ENCODE peak calls at places on chromosomes 13 and 19, in five cellular contexts. H is H9, N is neuronal stem cell, K is trophoblast cell, O is mesenchymal stem cell. I is an unnamed sample.

GRCh38 chr19:1728816-1729567 is 24.3 kb upstream of the ONECUT3 start:
- DNase-seq in H (no peak), N (no peak), K (no peak), O (no peak), I (no peak)

GRCh38 chr13:40776681-40777165 is 5.7 kb upstream of the MRPS31 start:
- DNase-seq in H (no peak), N (no peak), K (peak; percentile 63), O (peak; percentile 87), I (no peak)

GRCh38 chr19:48489608-48490216 is 20.5 kb downstream of the CYTH2 start:
- DNase-seq in H (peak; percentile 92), N (no peak), K (peak; percentile 86), O (peak; percentile 65), I (peak; percentile 99)

GRCh38 chr13:28475916-28476725 is 18.8 kb downstream of the FLT1 start:
- DNase-seq in H (no peak), N (no peak), K (peak; percentile 80), O (peak; percentile 92), I (no peak)

GRCh38 chr13:114258589-114258988 is 22.8 kb upstream of the UPF3A start:
- DNase-seq in H (no peak), N (no peak), K (no peak), O (no peak), I (no peak)

GRCh38 chr19:41441321-41441945 is 1.5 kb upstream of the ERICH4 start:
- DNase-seq in H (no peak), N (no peak), K (no peak), O (no peak), I (no peak)

GRCh38 chr19:41999071-41999877 is 5.2 kb upstream of the ATP1A3 start:
- DNase-seq in H (peak; percentile 68), N (no peak), K (peak; percentile 3), O (no peak), I (no peak)

GRCh38 chr13:100235311-100235901 is 146.5 kb downstream of the PCCA start:
- DNase-seq in H (no peak), N (peak; percentile 20), K (peak; percentile 71), O (peak; percentile 52), I (no peak)

GRCh38 chr19:6070179-6071102 is 39.9 kb downstream of the RFX2 start:
- DNase-seq in H (no peak), N (no peak), K (no peak), O (no peak), I (no peak)

GRCh38 chr13:75279834-75280369 is 202.1 kb downstream of the TBC1D4 start:
- DNase-seq in H (no peak), N (no peak), K (no peak), O (no peak), I (no peak)

GRCh38 chr19:14147797-14148605 is 11.6 kb upstream of the ASF1B start:
- DNase-seq in H (peak; percentile 63), N (no peak), K (peak; percentile 53), O (peak; percentile 63), I (peak; percentile 73)

GRCh38 chr13:30829145-30829544 is 76.9 kb upstream of the MEDAG start:
- DNase-seq in H (no peak), N (no peak), K (peak; percentile 45), O (peak; percentile 78), I (no peak)

GRCh38 chr19:13883665-13884064 is 6.7 kb downstream of the NANOS3 start:
- DNase-seq in H (no peak), N (no peak), K (peak; percentile 17), O (no peak), I (no peak)

GRCh38 chr19:28509079-28509895 is 703.7 kb downstream of the UQCRFS1 start:
- DNase-seq in H (no peak), N (no peak), K (no peak), O (no peak), I (peak; percentile 20)

GRCh38 chr19:10780368-10780767 is 55.6 kb downstream of the TMED1 start:
- DNase-seq in H (no peak), N (no peak), K (peak; percentile 50), O (peak; percentile 93), I (no peak)

GRCh38 chr19:17540174-17540573 is 15.3 kb upstream of the COLGALT1 start:
- DNase-seq in H (no peak), N (no peak), K (no peak), O (no peak), I (no peak)

GRCh38 chr19:17542793-17543582 is 12.5 kb upstream of the COLGALT1 start:
- DNase-seq in H (no peak), N (no peak), K (no peak), O (no peak), I (no peak)

GRCh38 chr19:17539288-17540117 is 15.9 kb upstream of the COLGALT1 start:
- DNase-seq in H (peak; percentile 100), N (peak; percentile 95), K (peak; percentile 94), O (peak; percentile 96), I (peak; percentile 99)

GRCh38 chr19:17542042-17542441 is 13.4 kb upstream of the COLGALT1 start:
- DNase-seq in H (no peak), N (no peak), K (no peak), O (no peak), I (no peak)

GRCh38 chr19:17541184-17541759 is 14.2 kb upstream of the COLGALT1 start:
- DNase-seq in H (no peak), N (no peak), K (no peak), O (no peak), I (no peak)
- H3K9ac ChIP-seq in H (no peak overlapping the region), N (no peak overlapping the region), K (no peak overlapping the region), O (no peak overlapping the region), I (no peak overlapping the region)

GRCh38 chr19:18510216-18510615 is 11.7 kb downstream of the ELL start:
- DNase-seq in H (no peak), N (no peak), K (no peak), O (no peak), I (no peak)

GRCh38 chr19:18506545-18506944 is 15.3 kb downstream of the ELL start:
- DNase-seq in H (no peak), N (no peak), K (no peak), O (no peak), I (no peak)

GRCh38 chr19:18507021-18507726 is 14.7 kb downstream of the ELL start:
- DNase-seq in H (no peak), N (no peak), K (peak; percentile 57), O (no peak), I (no peak)

GRCh38 chr19:18507727-18508440 is 14.0 kb downstream of the ELL start:
- DNase-seq in H (no peak), N (no peak), K (peak; percentile 83), O (peak; percentile 94), I (no peak)

DNA sequence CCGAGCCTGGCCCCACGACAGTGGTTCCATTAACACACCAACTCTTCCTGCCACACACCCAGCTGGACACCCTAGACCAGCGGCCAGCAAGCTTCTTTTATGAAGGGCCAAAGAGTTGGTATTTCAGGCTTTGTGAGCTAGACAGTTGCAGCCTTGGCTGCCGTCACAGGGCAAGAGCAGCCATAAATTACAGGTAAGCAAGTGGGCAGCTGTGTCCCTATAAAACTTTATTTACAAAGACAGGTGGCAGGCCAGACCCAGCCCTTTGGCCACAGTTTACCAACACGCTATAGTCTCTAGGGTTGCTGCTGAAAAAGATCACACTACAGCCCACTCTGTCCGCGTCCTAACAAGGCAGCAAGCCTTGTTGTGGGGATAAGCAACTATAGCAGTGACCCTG is 13.3 kb downstream of the ELL start:
- DNase-seq in H (no peak), N (no peak), K (no peak), O (no peak), I (no peak)
- H2BK12ac ChIP-seq in H (no peak overlapping the region), N (no peak overlapping the region), K (no peak overlapping the region), O (no peak overlapping the region), I (no peak overlapping the region)

DNA sequence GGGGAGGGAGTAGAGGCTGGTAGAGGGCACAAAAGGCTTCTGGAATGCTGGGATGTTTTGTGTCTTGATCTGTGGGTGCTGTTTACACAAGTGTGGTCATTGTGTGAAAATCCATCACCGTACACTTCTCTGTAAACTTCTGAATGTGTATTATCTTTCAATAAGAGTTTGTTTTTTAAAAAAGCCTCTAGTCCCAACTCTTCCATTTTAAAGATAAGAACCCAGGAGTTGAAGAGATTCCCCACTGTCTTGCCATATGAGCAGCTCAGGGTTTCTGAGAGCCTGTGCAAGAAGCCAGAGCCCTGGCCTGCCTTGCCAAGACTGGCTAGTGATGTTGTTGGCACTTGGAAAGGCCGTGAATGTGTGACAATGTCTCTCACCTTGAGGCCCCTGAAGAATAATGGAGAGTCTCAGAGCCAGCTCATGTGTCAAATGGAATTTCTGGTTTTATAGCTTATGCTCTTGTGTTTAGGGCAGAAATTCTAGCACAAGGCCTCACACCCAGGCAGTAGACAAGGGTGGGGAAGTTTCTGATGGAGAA is 57.5 kb upstream of the NPAS1 start:
- DNase-seq in H (no peak), N (no peak), K (no peak), O (peak; percentile 65), I (no peak)
- H3K9ac ChIP-seq in H (no peak overlapping the region), N (no peak overlapping the region), K (no peak overlapping the region), O (no peak overlapping the region), I (no peak overlapping the region)

DNA sequence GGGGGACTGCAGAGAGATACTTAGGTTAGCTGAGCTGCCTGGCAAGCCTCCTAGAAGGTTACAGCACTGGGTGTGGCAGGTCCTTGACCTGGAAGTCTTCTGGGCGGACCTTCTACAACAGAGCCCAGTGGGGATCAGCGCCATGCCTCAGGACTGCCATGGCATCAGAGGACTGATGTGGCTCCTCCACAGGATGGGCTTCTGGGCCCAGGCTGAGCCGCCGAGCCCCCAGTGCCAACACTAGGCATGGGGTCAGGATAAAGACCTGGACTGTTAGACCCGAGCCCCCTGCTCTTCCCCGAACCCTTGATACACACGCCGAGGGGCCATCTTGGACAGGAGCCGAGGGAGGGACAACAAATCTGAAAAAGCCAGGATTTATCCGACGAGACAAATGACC is 64.0 kb upstream of the SOX21 start:
- DNase-seq in H (no peak), N (no peak), K (no peak), O (no peak), I (no peak)
- H2BK12ac ChIP-seq in H (no peak overlapping the region), N (no peak overlapping the region), K (no peak overlapping the region), O (no peak overlapping the region), I (no peak overlapping the region)

GRCh38 chr19:46350758-46351159 is 3.9 kb downstream of the PPP5C start:
- DNase-seq in H (no peak), N (no peak), K (no peak), O (no peak), I (no peak)
- H3K9ac ChIP-seq in H (no peak overlapping the region), N (no peak overlapping the region), K (no peak overlapping the region), O (peak overlapping the region; percentile 70), I (no peak overlapping the region)

DNA sequence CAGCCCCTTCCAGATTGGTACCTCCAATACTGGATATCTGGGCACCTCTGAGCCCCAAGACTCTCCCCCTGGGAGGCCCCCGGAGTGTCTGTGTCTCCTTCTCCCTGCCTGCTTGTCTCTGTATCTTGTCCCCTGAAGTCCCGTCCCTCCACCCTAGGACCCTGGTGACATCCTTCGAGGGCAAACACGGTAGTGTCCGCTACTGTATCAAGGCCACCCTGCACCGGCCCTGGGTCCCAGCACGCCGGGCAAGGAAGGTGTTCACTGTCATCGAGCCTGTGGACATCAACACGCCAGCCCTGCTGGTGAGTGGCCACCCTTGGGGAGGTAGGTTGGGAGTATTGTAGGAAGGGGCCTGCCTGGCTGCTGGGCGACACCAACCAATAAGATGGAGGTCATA is 844 bp downstream of the ARRDC2 start:
- DNase-seq in H (no peak), N (no peak), K (no peak), O (no peak), I (no peak)
- H2BK12ac ChIP-seq in H (no peak overlapping the region), N (no peak overlapping the region), K (no peak overlapping the region), O (no peak overlapping the region), I (no peak overlapping the region)